ENCODE peak calls at places on chromosomes 2 and 18, in six cellular contexts. B is Panc1, W is GM12891, K is SK-N-MC, C is prostate gland, G is spleen. Y is an unnamed sample.

GRCh38 chr2:10022041-10022421 is 21.3 kb upstream of the KLF11 start:
- DNase-seq in W (no peak), C (no peak), B (no peak), K (no peak), G (no peak), Y (no peak)

GRCh38 chr2:30216157-30216556 is 15.2 kb upstream of the LBH start:
- DNase-seq in K (no peak), G (no peak), B (no peak), W (no peak), C (no peak), Y (no peak)

GRCh38 chr2:168119519-168120141 is 127.8 kb downstream of the STK39 start:
- DNase-seq in G (no peak), C (peak), K (peak), W (no peak), B (peak), Y (no peak)

GRCh38 chr2:174442546-174443510 is 44.0 kb downstream of the GPR155 start:
- DNase-seq in C (no peak), B (peak), W (no peak), G (no peak), K (no peak), Y (no peak)

GRCh38 chr2:235018838-235019237 is 67.0 kb downstream of the SH3BP4 start:
- DNase-seq in W (no peak), B (no peak), K (no peak), G (no peak), C (no peak), Y (no peak)

GRCh38 chr18:45856526-45856925 is 31.1 kb downstream of the SIGLEC15 start:
- DNase-seq in C (no peak), B (no peak), W (no peak), G (no peak), K (peak), Y (no peak)

GRCh38 chr2:199085201-199085750 is 372.5 kb downstream of the SATB2 start:
- DNase-seq in C (no peak), G (no peak), W (no peak), K (no peak), B (no peak), Y (no peak)

GRCh38 chr2:69134546-69134945 is 121.6 kb downstream of the ANTXR1 start:
- DNase-seq in K (no peak), B (no peak), W (no peak), C (no peak), G (no peak), Y (no peak)

GRCh38 chr18:21241224-21242131 is 554 bp upstream of the GREB1L start:
- DNase-seq in B (no peak), K (no peak), C (no peak), W (peak), G (no peak), Y (no peak)

GRCh38 chr18:12005542-12006487 is 24.5 kb downstream of the IMPA2 start:
- DNase-seq in G (peak), C (no peak), B (no peak), K (no peak), W (no peak), Y (no peak)

GRCh38 chr2:134706587-134707329 is 12.0 kb downstream of the TMEM163 start:
- DNase-seq in C (no peak), W (no peak), B (no peak), K (no peak), G (no peak), Y (no peak)

GRCh38 chr2:233944722-233945121 is 27.5 kb downstream of the TRPM8 start:
- DNase-seq in G (no peak), K (no peak), C (no peak), B (no peak), W (no peak), Y (no peak)

DNA sequence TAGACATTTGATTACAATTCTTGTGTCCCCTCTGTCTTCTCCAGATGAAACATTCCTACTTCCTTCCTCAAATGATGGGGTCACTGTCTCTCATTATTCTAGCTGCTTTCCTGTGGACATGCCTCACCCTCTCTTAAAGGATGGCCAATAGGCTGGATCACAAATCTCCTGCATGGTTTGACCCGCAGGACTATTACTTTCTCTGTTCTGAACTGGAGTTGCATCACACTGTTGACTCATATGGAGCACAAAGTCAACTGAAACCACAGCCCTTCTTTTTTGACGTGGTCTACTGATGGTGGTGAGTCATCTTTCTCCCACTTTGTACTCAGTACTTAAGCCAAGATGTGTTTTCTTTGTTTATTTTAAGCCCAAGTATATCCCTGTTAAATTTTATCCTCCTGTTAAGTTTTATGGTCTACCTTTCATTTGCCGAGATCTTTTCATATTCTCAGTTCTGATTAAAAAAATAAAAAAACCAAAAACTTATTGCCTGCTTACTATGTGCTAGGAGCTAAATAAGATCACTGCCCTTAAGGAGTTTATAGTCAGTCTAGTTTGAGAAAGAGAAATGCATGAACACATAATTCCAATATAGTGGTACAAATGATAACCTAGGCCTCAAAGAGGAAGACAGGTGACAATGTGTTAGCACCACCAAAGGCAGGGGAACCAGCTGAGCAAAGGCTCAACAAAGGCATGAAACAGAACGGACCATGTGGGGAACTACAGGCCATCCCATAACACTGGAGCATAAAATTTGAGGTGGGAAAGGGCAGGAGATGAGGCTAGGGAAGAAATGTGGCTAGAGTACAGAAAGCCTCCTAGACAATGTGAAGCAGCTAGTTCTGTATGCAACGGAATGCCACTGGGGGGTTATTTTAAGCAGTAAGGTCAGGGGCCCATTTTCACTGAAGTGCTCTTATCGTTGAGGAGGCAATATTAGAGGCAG is 67.6 kb upstream of the ZFP36L2 start:
- DNase-seq in G (no peak), W (peak), B (peak), K (no peak), C (peak), Y (no peak)
- TF ChIP-seq POLR2AphosphoS5 in G (no peak), W (no peak), B (no peak), K (no peak), C (peak), Y (peak)

DNA sequence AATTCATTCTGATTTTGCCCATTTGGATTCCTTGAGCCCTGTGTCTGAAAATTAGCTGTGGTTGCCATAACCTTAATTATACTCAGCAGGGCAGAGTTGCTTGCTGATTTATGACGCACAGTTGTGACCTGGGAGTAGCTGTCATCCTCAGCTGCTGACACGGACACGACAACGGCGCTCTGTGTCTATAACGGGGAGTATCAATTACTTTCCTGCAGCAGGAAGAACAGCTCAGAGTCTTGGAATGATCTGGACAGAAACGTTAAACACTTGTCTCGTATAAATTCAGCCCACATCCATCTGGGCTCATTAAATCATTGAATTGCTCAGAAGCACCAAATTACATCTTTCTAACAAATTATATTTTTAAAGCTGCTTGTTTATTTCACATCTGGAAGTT is 116.3 kb downstream of the SEPTIN10 start:
- DNase-seq in K (no peak), B (no peak), G (no peak), C (no peak), W (no peak), Y (no peak)
- TF ChIP-seq POLR2AphosphoS5 in K (no peak), B (no peak), G (no peak), C (no peak), W (no peak), Y (no peak)

GRCh38 chr2:204432196-204432595 is 113.1 kb upstream of the PARD3B start:
- DNase-seq in G (no peak), C (no peak), K (no peak), W (no peak), B (no peak), Y (no peak)

GRCh38 chr2:204437334-204437733 is 107.9 kb upstream of the PARD3B start:
- DNase-seq in C (no peak), W (no peak), B (no peak), G (no peak), K (no peak), Y (no peak)

GRCh38 chr2:204434660-204435462 is 110.4 kb upstream of the PARD3B start:
- DNase-seq in W (no peak), C (no peak), G (no peak), K (no peak), B (no peak), Y (no peak)

GRCh38 chr2:204437815-204438766 is 107.2 kb upstream of the PARD3B start:
- DNase-seq in W (no peak), G (no peak), B (no peak), K (no peak), C (no peak), Y (peak)

GRCh38 chr2:204436267-204436666 is 109.0 kb upstream of the PARD3B start:
- DNase-seq in G (no peak), K (no peak), B (no peak), W (no peak), C (no peak), Y (no peak)
- TF ChIP-seq POLR2AphosphoS5 in G (no peak), K (no peak), B (no peak), W (no peak), C (no peak), Y (no peak)

GRCh38 chr18:25067291-25068050 is 284.5 kb downstream of the ZNF521 start:
- DNase-seq in C (no peak), W (no peak), G (no peak), B (no peak), K (no peak), Y (no peak)
- TF ChIP-seq POLR2AphosphoS5 in C (no peak), W (no peak), G (no peak), B (no peak), K (no peak), Y (no peak)

GRCh38 chr2:208359632-208359986 is 47.0 kb upstream of the PTH2R start:
- DNase-seq in B (no peak), C (no peak), K (no peak), W (no peak), G (peak), Y (no peak)
- TF ChIP-seq POLR2AphosphoS5 in B (no peak), C (no peak), K (no peak), W (no peak), G (peak), Y (no peak)